ENCODE peak calls at places on chromosomes 7 and 10, in nine cellular contexts. H is fibroblast of gingiva, U is NCI-H1092, D is NCI-H1105, Z is foreskin fibroblast, X is GDM1, L is amygdala, B is astrocyte, W is ACHN. S is an unnamed sample.

GRCh38 chr10:103781329-103782061 is 73.9 kb downstream of the SH3PXD2A start:
- DNase-seq in Z (peak), X (no peak), L (no peak), W (peak), B (peak), D (no peak), H (peak), U (no peak), S (peak)

GRCh38 chr7:23533160-23533559 is 1.4 kb upstream of the TRA2A start:
- DNase-seq in Z (peak), D (no peak), X (no peak), B (no peak), H (no peak), U (no peak), W (no peak), L (no peak), S (no peak)

GRCh38 chr7:119472398-119473038 is 800.5 kb upstream of the KCND2 start:
- DNase-seq in H (no peak), D (peak), X (no peak), U (peak), Z (no peak), L (no peak), W (no peak), B (no peak), S (no peak)

GRCh38 chr7:121608785-121609184 is 212.7 kb upstream of the FAM3C start:
- DNase-seq in L (no peak), W (no peak), D (no peak), U (no peak), B (no peak), Z (no peak), X (no peak), H (no peak), S (no peak)

GRCh38 chr7:134613623-134614347 is 32.9 kb upstream of the BPGM start:
- DNase-seq in U (no peak), X (no peak), W (no peak), B (peak), Z (peak), L (no peak), H (peak), D (no peak), S (peak)

GRCh38 chr10:109633846-109634245 is 289.5 kb downstream of the XPNPEP1 start:
- DNase-seq in U (no peak), B (no peak), X (no peak), D (no peak), Z (no peak), H (no peak), L (no peak), W (peak), S (no peak)

GRCh38 chr10:89458289-89458688 is 43.9 kb downstream of the IFIT5 start:
- DNase-seq in L (no peak), U (no peak), B (peak), D (no peak), W (peak), H (peak), X (no peak), Z (peak), S (peak)

GRCh38 chr7:12595148-12595547 is 24.6 kb downstream of the SCIN start:
- DNase-seq in L (no peak), B (no peak), U (no peak), Z (no peak), W (no peak), H (no peak), D (no peak), X (no peak), S (no peak)

GRCh38 chr7:145909956-145910611 is 206.5 kb upstream of the CNTNAP2 start:
- DNase-seq in L (no peak), Z (no peak), X (no peak), H (peak), W (peak), U (no peak), D (no peak), B (no peak), S (peak)

GRCh38 chr10:127194598-127194997 is 1.8 kb downstream of the INSYN2A start:
- DNase-seq in L (no peak), W (no peak), Z (peak), D (no peak), X (no peak), B (no peak), H (no peak), U (no peak), S (no peak)

GRCh38 chr10:13684813-13685511 is 98.2 kb downstream of the PRPF18 start:
- DNase-seq in H (peak), B (no peak), L (no peak), X (no peak), D (no peak), U (peak), Z (peak), W (no peak), S (no peak)

GRCh38 chr10:71569775-71570588 is 149.6 kb downstream of the C10orf105 start:
- DNase-seq in W (peak), B (peak), L (peak), U (peak), X (peak), H (peak), Z (peak), D (peak), S (peak)

GRCh38 chr10:70656489-70656888 is 15.8 kb upstream of the ADAMTS14 start:
- DNase-seq in X (no peak), D (no peak), U (no peak), L (no peak), Z (peak), W (peak), H (peak), B (peak), S (peak)

GRCh38 chr10:44051584-44052385 is 333.1 kb downstream of the CXCL12 start:
- DNase-seq in D (no peak), X (no peak), L (no peak), B (peak), Z (peak), H (no peak), W (peak), U (no peak), S (peak)

GRCh38 chr10:93559490-93559889 is 7.0 kb upstream of the FFAR4 start:
- DNase-seq in H (no peak), D (no peak), X (no peak), W (no peak), U (no peak), L (no peak), Z (no peak), B (no peak), S (no peak)

GRCh38 chr10:22252286-22252800 is 34.5 kb upstream of the EBLN1 start:
- DNase-seq in L (peak), W (peak), D (no peak), U (no peak), H (peak), X (no peak), Z (peak), B (peak), S (no peak)

GRCh38 chr10:47154762-47155161 is 145.2 kb upstream of the GDF10 start:
- DNase-seq in W (no peak), H (no peak), B (no peak), L (no peak), U (no peak), Z (no peak), X (no peak), D (no peak), S (no peak)

GRCh38 chr10:74234569-74234968 is 83.5 kb downstream of the ADK start:
- DNase-seq in Z (peak), L (no peak), D (no peak), W (peak), U (no peak), B (no peak), X (no peak), H (peak), S (no peak)

GRCh38 chr10:45372251-45372951 is 1.6 kb upstream of the ALOX5 start:
- DNase-seq in D (no peak), U (no peak), H (no peak), B (no peak), X (no peak), Z (no peak), L (no peak), W (no peak), S (no peak)

GRCh38 chr7:2628137-2628482 is 3.7 kb upstream of the TTYH3 start:
- DNase-seq in L (no peak), D (no peak), H (no peak), Z (no peak), W (no peak), B (no peak), U (no peak), X (no peak), S (no peak)

GRCh38 chr10:8586504-8586903 is 532.0 kb downstream of the GATA3 start:
- DNase-seq in Z (no peak), B (no peak), U (no peak), L (no peak), W (no peak), D (no peak), H (no peak), X (no peak), S (no peak)

GRCh38 chr7:21261627-21262564 is 166.0 kb upstream of the SP4 start:
- DNase-seq in W (peak), L (no peak), U (peak), H (no peak), Z (no peak), X (peak), B (peak), D (peak), S (peak)

GRCh38 chr10:117216028-117216427 is 18.7 kb downstream of the KCNK18 start:
- DNase-seq in X (no peak), U (no peak), Z (no peak), B (no peak), W (no peak), D (no peak), L (no peak), H (no peak), S (no peak)

GRCh38 chr10:91521444-91521843 is 111.3 kb downstream of the HECTD2 start:
- DNase-seq in Z (peak), H (peak), D (no peak), U (no peak), B (no peak), L (no peak), X (no peak), W (no peak), S (no peak)

GRCh38 chr7:27172823-27173411 is 1.2 kb downstream of the HOXA10 start:
- DNase-seq in D (peak), U (peak), L (no peak), X (no peak), B (no peak), Z (peak), H (no peak), W (peak), S (peak)

GRCh38 chr10:24871501-24871900 is 80.9 kb downstream of the PRTFDC1 start:
- DNase-seq in X (no peak), W (no peak), D (no peak), H (no peak), B (no peak), U (no peak), L (no peak), Z (no peak), S (no peak)

GRCh38 chr10:107686095-107686494 is 521.6 kb upstream of the SORCS1 start:
- DNase-seq in H (no peak), U (no peak), W (no peak), Z (no peak), B (no peak), L (no peak), D (no peak), X (peak), S (no peak)

GRCh38 chr10:102152545-102152890 is 329 bp downstream of the NOLC1 start:
- DNase-seq in U (no peak), H (no peak), D (no peak), L (no peak), X (no peak), B (no peak), W (peak), Z (peak), S (peak)

GRCh38 chr7:47915066-47915976 is 32.9 kb downstream of the PKD1L1 start:
- DNase-seq in U (no peak), H (no peak), D (no peak), W (no peak), Z (peak), B (no peak), X (no peak), L (no peak), S (no peak)

GRCh38 chr10:3068968-3069737 is 1.8 kb downstream of the PFKP start:
- DNase-seq in L (peak), Z (peak), D (no peak), U (no peak), W (no peak), H (no peak), B (no peak), X (no peak), S (no peak)

GRCh38 chr10:78568664-78569063 is 500.1 kb upstream of the ZMIZ1 start:
- DNase-seq in W (no peak), U (no peak), H (no peak), D (no peak), X (no peak), L (no peak), B (no peak), Z (no peak), S (no peak)

GRCh38 chr10:79360499-79361342 is 13.5 kb downstream of the PPIF start:
- DNase-seq in X (no peak), H (no peak), B (no peak), L (no peak), Z (no peak), D (no peak), U (no peak), W (no peak), S (no peak)

GRCh38 chr7:80942261-80943041 is 23.6 kb upstream of the SEMA3C start:
- DNase-seq in W (peak), B (peak), L (no peak), D (no peak), H (peak), Z (peak), X (no peak), U (no peak), S (peak)

GRCh38 chr7:67738958-67739357 is 742.3 kb downstream of the TYW1 start:
- DNase-seq in D (no peak), Z (peak), X (no peak), U (no peak), L (no peak), W (no peak), B (no peak), H (peak), S (no peak)

GRCh38 chr7:99618726-99619125 is 2.0 kb downstream of the ZSCAN25 start:
- DNase-seq in Z (peak), X (no peak), W (peak), U (no peak), D (no peak), H (peak), L (no peak), B (no peak), S (peak)

GRCh38 chr7:155120460-155120859 is 50.3 kb downstream of the HTR5A start:
- DNase-seq in B (no peak), D (no peak), W (no peak), H (no peak), U (no peak), L (no peak), X (no peak), Z (no peak), S (no peak)

GRCh38 chr10:128095023-128095752 is 31.0 kb downstream of the MKI67 start:
- DNase-seq in D (no peak), B (no peak), H (no peak), X (no peak), Z (no peak), W (no peak), L (no peak), U (no peak), S (no peak)